ENCODE peak calls at places on chromosome 6, in seven cellular contexts. T is cardiac fibroblast, R is cardiac muscle cell, B is AG09309, I is prostate gland, K is endothelial cell of umbilical vein, O is sigmoid colon. A is an unnamed sample.

GRCh38 chr6:56291278-56291917 is 44.0 kb upstream of the COL21A1 start:
- DNase-seq in R (no peak), B (no peak), T (peak), I (no peak), O (no peak), K (no peak), A (no peak)

GRCh38 chr6:26553264-26553738 is 15.1 kb downstream of the HMGN4 start:
- DNase-seq in T (peak), O (peak), K (peak), R (peak), I (peak), B (no peak), A (peak)

GRCh38 chr6:163951326-163951725 is 536.8 kb downstream of the QKI start:
- DNase-seq in R (no peak), O (no peak), I (no peak), K (no peak), B (no peak), T (no peak), A (no peak)

GRCh38 chr6:168037242-168037641 is 39.8 kb downstream of the KIF25 start:
- DNase-seq in T (no peak), B (no peak), I (no peak), K (no peak), O (no peak), R (no peak), A (peak)

GRCh38 chr6:88371480-88371879 is 205.3 kb upstream of the CNR1 start:
- DNase-seq in B (no peak), T (no peak), O (no peak), R (no peak), K (no peak), I (no peak), A (no peak)

GRCh38 chr6:47595785-47596184 is 102.6 kb upstream of the ADGRF4 start:
- DNase-seq in T (no peak), B (no peak), O (no peak), I (peak), R (no peak), K (no peak), A (no peak)

GRCh38 chr6:87115402-87116135 is 20.7 kb upstream of the CGA start:
- DNase-seq in I (no peak), O (no peak), R (no peak), K (no peak), T (no peak), B (no peak), A (no peak)

GRCh38 chr6:137873273-137873762 is 6.3 kb downstream of the TNFAIP3 start:
- DNase-seq in K (peak), O (peak), R (no peak), I (peak), T (peak), B (peak), A (no peak)

GRCh38 chr6:11143394-11144371 is 32.2 kb upstream of the ERVFRD-1 start:
- DNase-seq in K (no peak), T (peak), I (peak), B (peak), O (peak), R (no peak), A (peak)

GRCh38 chr6:116221067-116221466 is 32.8 kb downstream of the TSPYL4 start:
- DNase-seq in I (no peak), B (no peak), O (no peak), T (peak), R (no peak), K (peak), A (no peak)

GRCh38 chr6:129353067-129353466 is 356.9 kb downstream of the ARHGAP18 start:
- DNase-seq in O (no peak), R (no peak), K (peak), T (no peak), I (peak), B (no peak), A (no peak)

GRCh38 chr6:133895573-133896343 is 6.8 kb downstream of the TCF21 start:
- DNase-seq in B (no peak), K (no peak), R (peak), O (peak), I (no peak), T (peak), A (no peak)

GRCh38 chr6:19465760-19466159 is 371.4 kb upstream of the ID4 start:
- DNase-seq in K (no peak), T (peak), R (no peak), B (peak), I (peak), O (no peak), A (no peak)

GRCh38 chr6:123564363-123564762 is 72.4 kb downstream of the TRDN start:
- DNase-seq in K (no peak), B (no peak), I (no peak), T (no peak), O (no peak), R (no peak), A (no peak)

GRCh38 chr6:159169193-159169555 is at the start of gene FNDC1:
- DNase-seq in O (no peak), R (peak), B (no peak), I (no peak), K (no peak), T (no peak), A (no peak)
- TF ChIP-seq CTCF in O (no peak), R (no peak), B (peak), I (no peak), K (peak), T (no peak), A (no peak)

DNA sequence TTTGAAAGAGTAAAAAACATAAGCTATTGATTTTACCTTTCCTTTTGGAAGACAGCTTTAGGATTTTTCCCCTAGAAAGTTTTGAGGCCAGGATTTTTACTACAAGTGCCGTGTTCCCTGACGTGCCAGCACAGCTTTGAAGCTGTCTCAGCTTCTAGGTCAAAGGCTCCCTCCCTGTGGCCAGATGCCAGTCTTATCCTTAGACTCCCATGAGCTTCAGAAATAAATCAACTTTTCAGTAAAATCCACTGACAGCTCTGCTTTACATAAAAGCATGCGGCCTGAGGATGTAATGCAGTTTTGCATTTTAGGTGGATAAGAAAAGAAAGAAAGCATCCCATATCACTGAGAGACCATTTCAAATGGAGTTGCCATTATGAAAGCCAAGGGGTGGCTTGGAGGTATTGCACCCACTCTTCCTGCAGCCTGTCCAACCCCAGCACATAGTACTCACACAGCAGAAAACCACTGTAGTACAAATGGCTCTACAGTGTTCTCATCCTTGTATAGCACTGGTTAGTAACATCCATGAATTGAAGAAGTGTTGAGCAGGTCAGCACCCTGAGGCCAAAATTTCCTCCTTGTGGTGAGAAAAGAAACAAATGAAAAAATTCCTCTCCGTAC is 15.2 kb upstream of the ATXN1 start:
- DNase-seq in K (no peak), I (no peak), B (no peak), T (no peak), O (no peak), R (no peak), A (no peak)
- TF ChIP-seq CTCF in K (no peak), I (no peak), B (no peak), T (peak), O (peak), R (no peak), A (no peak)

GRCh38 chr6:44128020-44128917 is 915 bp downstream of the TMEM63B start:
- DNase-seq in O (peak), I (peak), R (peak), B (no peak), K (peak), T (peak), A (peak)
- TF ChIP-seq CTCF in O (peak), I (peak), R (no peak), B (no peak), K (no peak), T (peak), A (no peak)

GRCh38 chr6:113854531-113855499 is 2.3 kb upstream of the MARCKS start:
- DNase-seq in R (peak), T (peak), O (peak), I (peak), K (peak), B (peak), A (peak)
- TF ChIP-seq CTCF in R (peak), T (no peak), O (no peak), I (no peak), K (peak), B (no peak), A (peak)

DNA sequence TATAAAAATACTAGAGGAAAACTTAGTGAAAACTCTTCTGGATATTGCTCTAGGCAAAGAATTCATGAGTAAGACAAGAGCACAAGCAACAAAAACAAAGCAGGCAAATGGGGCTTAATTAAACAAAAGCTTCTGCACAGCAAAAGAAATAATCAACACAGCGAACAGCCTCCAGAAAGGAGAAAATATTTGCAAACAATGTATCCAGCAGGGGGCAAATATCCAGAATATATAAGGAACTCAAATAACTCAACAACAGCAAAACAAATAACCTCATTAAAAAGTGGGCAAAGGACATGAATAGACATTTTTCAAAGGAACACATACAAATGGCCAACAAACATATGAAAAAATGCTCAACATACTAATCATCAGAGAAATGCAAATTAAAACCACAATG is 17.1 kb upstream of the HECA start:
- DNase-seq in O (no peak), R (no peak), K (no peak), T (peak), B (no peak), I (no peak), A (no peak)
- TF ChIP-seq CTCF in O (no peak), R (peak), K (no peak), T (peak), B (no peak), I (no peak), A (no peak)

DNA sequence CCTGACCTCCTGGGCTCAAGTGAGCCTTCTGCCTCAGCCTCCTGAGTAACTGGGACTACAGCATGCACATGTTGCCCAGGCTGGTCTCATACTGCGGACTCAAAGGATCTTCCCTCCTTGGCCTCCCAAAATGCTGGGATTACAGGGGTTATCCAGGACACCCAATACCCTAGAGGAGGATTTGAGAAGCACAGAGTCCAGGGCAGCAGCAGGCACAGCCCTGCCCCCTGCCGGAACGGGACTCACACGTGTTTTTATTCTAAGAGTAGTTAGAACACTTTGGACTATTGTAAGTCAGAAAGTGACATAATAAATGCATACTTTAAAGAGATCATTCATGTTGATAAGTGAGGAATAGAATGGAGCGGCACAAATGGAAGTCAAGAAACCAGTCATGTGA is 80.2 kb downstream of the C6orf118 start:
- DNase-seq in R (no peak), O (no peak), B (no peak), K (no peak), I (no peak), T (no peak), A (no peak)
- TF ChIP-seq CTCF in R (no peak), O (no peak), B (no peak), K (no peak), I (no peak), T (no peak), A (no peak)

A was measured in dorsolateral prefrontal cortex.